ENCODE peak calls at places on chromosomes 5 and 9, in nine cellular contexts. H, F, L, K, O, P, Y, T and R are unnamed samples.

GRCh38 chr9:132823370-132824144 is 54.5 kb downstream of the AK8 start:
- DNase-seq in H (no peak), F (no peak), L (no peak), K (no peak), O (no peak), P (no peak), Y (no peak), T (no peak), R (no peak)

GRCh38 chr5:154110781-154111180 is 72.0 kb downstream of the MFAP3 start:
- DNase-seq in H (no peak), F (no peak), L (peak; percentile 30), K (peak; percentile 61), O (no peak), P (no peak), Y (no peak), T (no peak), R (no peak)

GRCh38 chr9:4073371-4073770 is 226.5 kb downstream of the GLIS3 start:
- DNase-seq in H (peak; percentile 16), F (no peak), L (no peak), K (peak; percentile 20), O (no peak), P (no peak), Y (no peak), T (no peak), R (no peak)

GRCh38 chr5:27191786-27192505 is 153.6 kb upstream of the CDH9 start:
- DNase-seq in H (no peak), F (no peak), L (no peak), K (peak; percentile 57), O (no peak), P (no peak), Y (no peak), T (no peak), R (no peak)

GRCh38 chr5:156295434-156295833 is 31.5 kb upstream of the SGCD start:
- DNase-seq in H (no peak), F (no peak), L (no peak), K (no peak), O (no peak), P (no peak), Y (no peak), T (no peak), R (no peak)

GRCh38 chr9:114389612-114390368 is 2.0 kb upstream of the AKNA start:
- DNase-seq in H (no peak), F (no peak), L (no peak), K (no peak), O (no peak), P (no peak), Y (peak; percentile 76), T (no peak), R (no peak)

GRCh38 chr9:17117372-17117771 is 17.5 kb upstream of the CNTLN start:
- DNase-seq in H (no peak), F (no peak), L (no peak), K (no peak), O (no peak), P (no peak), Y (no peak), T (no peak), R (no peak)

GRCh38 chr9:107489687-107490605 is at the start of gene KLF4:
- DNase-seq in H (peak; percentile 90), F (peak; percentile 30), L (peak; percentile 96), K (peak; percentile 96), O (peak; percentile 92), P (peak; percentile 90), Y (peak; percentile 93), T (peak; percentile 81), R (no peak)

GRCh38 chr5:122311888-122312669 is at the start of gene SNCAIP:
- DNase-seq in H (peak; percentile 52), F (no peak), L (peak; percentile 71), K (peak; percentile 29), O (peak; percentile 18), P (peak; percentile 52), Y (peak; percentile 80), T (peak; percentile 25), R (no peak)

GRCh38 chr5:176151286-176151685 is 86.9 kb upstream of the SIMC1 start:
- DNase-seq in H (no peak), F (no peak), L (no peak), K (peak; percentile 80), O (no peak), P (no peak), Y (no peak), T (peak; percentile 67), R (no peak)

GRCh38 chr5:60382761-60383160 is 317.2 kb downstream of the DEPDC1B start:
- DNase-seq in H (no peak), F (no peak), L (peak; percentile 18), K (peak; percentile 65), O (no peak), P (no peak), Y (no peak), T (peak; percentile 65), R (no peak)

GRCh38 chr5:139180850-139181785 is 17.1 kb downstream of the SIL1 start:
- DNase-seq in H (no peak), F (no peak), L (peak; percentile 78), K (no peak), O (no peak), P (no peak), Y (no peak), T (no peak), R (no peak)

GRCh38 chr9:5971740-5972139 is 43.7 kb downstream of the RANBP6 start:
- DNase-seq in H (no peak), F (no peak), L (peak; percentile 30), K (peak; percentile 50), O (no peak), P (no peak), Y (no peak), T (no peak), R (no peak)

GRCh38 chr5:58088941-58089340 is 370.9 kb downstream of the PLK2 start:
- DNase-seq in H (no peak), F (no peak), L (no peak), K (no peak), O (no peak), P (no peak), Y (no peak), T (no peak), R (no peak)

GRCh38 chr5:81268797-81269196 is 32.6 kb upstream of the ZCCHC9 start:
- DNase-seq in H (no peak), F (no peak), L (peak; percentile 74), K (peak; percentile 91), O (peak; percentile 43), P (no peak), Y (no peak), T (peak; percentile 39), R (no peak)

GRCh38 chr9:4700932-4701331 is 21.6 kb downstream of the CDC37L1 start:
- DNase-seq in H (no peak), F (no peak), L (no peak), K (no peak), O (no peak), P (no peak), Y (no peak), T (no peak), R (no peak)

GRCh38 chr9:134475051-134475790 is 149.0 kb downstream of the RXRA start:
- DNase-seq in H (peak; percentile 34), F (peak; percentile 58), L (peak; percentile 91), K (peak; percentile 63), O (no peak), P (peak; percentile 80), Y (peak; percentile 89), T (peak; percentile 38), R (peak; percentile 66)

GRCh38 chr5:65481635-65482271 is at the start of gene ADAMTS6:
- DNase-seq in H (peak; percentile 84), F (peak; percentile 77), L (peak; percentile 92), K (peak; percentile 97), O (peak; percentile 53), P (peak; percentile 87), Y (peak; percentile 90), T (peak; percentile 94), R (peak; percentile 77)

GRCh38 chr5:111585946-111586345 is 73.6 kb upstream of the STARD4 start:
- DNase-seq in H (no peak), F (no peak), L (peak; percentile 29), K (no peak), O (no peak), P (no peak), Y (no peak), T (no peak), R (no peak)

GRCh38 chr5:24804221-24804681 is 159.5 kb upstream of the CDH10 start:
- DNase-seq in H (no peak), F (no peak), L (peak; percentile 7), K (no peak), O (no peak), P (no peak), Y (no peak), T (no peak), R (no peak)

GRCh38 chr5:31671339-31671741 is 32.4 kb downstream of the PDZD2 start:
- DNase-seq in H (no peak), F (no peak), L (no peak), K (no peak), O (no peak), P (peak; percentile 36), Y (no peak), T (no peak), R (no peak)

GRCh38 chr9:27150758-27151431 is 41.9 kb downstream of the TEK start:
- DNase-seq in H (no peak), F (no peak), L (no peak), K (peak; percentile 59), O (no peak), P (no peak), Y (no peak), T (no peak), R (no peak)

GRCh38 chr5:132746592-132747063 is 598 bp upstream of the CCNI2 start:
- DNase-seq in H (no peak), F (no peak), L (no peak), K (no peak), O (no peak), P (no peak), Y (no peak), T (no peak), R (peak; percentile 61)

GRCh38 chr9:132694144-132694543 is 23.9 kb downstream of the GTF3C4 start:
- DNase-seq in H (no peak), F (peak; percentile 5), L (no peak), K (peak; percentile 39), O (no peak), P (no peak), Y (no peak), T (no peak), R (no peak)

GRCh38 chr5:178284095-178284675 is 51.6 kb upstream of the PHYKPL start:
- DNase-seq in H (no peak), F (no peak), L (no peak), K (no peak), O (no peak), P (no peak), Y (no peak), T (no peak), R (no peak)

GRCh38 chr9:72871685-72872084 is 81.2 kb downstream of the ALDH1A1 start:
- DNase-seq in H (no peak), F (no peak), L (peak; percentile 21), K (peak; percentile 42), O (no peak), P (no peak), Y (no peak), T (peak; percentile 15), R (no peak)

GRCh38 chr5:142548739-142549275 is 137.1 kb downstream of the FGF1 start:
- DNase-seq in H (peak; percentile 80), F (peak; percentile 2), L (peak; percentile 88), K (peak; percentile 95), O (peak; percentile 80), P (peak; percentile 23), Y (no peak), T (peak; percentile 92), R (no peak)

GRCh38 chr5:149438711-149439132 is 59.6 kb upstream of the IL17B start:
- DNase-seq in H (no peak), F (no peak), L (no peak), K (no peak), O (no peak), P (no peak), Y (no peak), T (no peak), R (no peak)

GRCh38 chr5:167389537-167389936 is 901.9 kb upstream of the WWC1 start:
- DNase-seq in H (no peak), F (no peak), L (no peak), K (no peak), O (no peak), P (no peak), Y (no peak), T (no peak), R (no peak)

GRCh38 chr9:9790216-9790872 is 822.5 kb downstream of the PTPRD start:
- DNase-seq in H (peak; percentile 21), F (no peak), L (peak; percentile 2), K (no peak), O (no peak), P (no peak), Y (no peak), T (peak; percentile 17), R (no peak)